ENCODE peak calls at places on chromosomes 7 and 10, in four cellular contexts. One of them, this sample, is unnamed.

GRCh38 chr7:156662269-156662668 is 21.7 kb downstream of the RNF32 start:
- DNase-seq in vagina: no peak
- DNase-seq in A172: no peak
- DNase-seq in astrocyte of the hippocampus: no peak
- DNase-seq in this sample: no peak

GRCh38 chr7:151658778-151659177 is 139.1 kb upstream of the RHEB start:
- DNase-seq in vagina: no peak
- DNase-seq in astrocyte of the hippocampus: no peak
- DNase-seq in A172: no peak
- DNase-seq in this sample: no peak

GRCh38 chr10:87095241-87095945 is 387 bp downstream of the SHLD2 start:
- DNase-seq in astrocyte of the hippocampus: peak
- DNase-seq in vagina: no peak
- DNase-seq in A172: peak
- DNase-seq in this sample: peak

GRCh38 chr7:34087892-34088891 is 182.9 kb downstream of the BMPER start:
- DNase-seq in astrocyte of the hippocampus: peak
- DNase-seq in vagina: no peak
- DNase-seq in A172: peak
- DNase-seq in this sample: peak

GRCh38 chr7:101235050-101235449 is 2.6 kb downstream of the CLDN15 start:
- DNase-seq in astrocyte of the hippocampus: no peak
- DNase-seq in vagina: no peak
- DNase-seq in A172: no peak
- DNase-seq in this sample: no peak

GRCh38 chr10:122632031-122632430 is 67.6 kb downstream of the C10orf120 start:
- DNase-seq in astrocyte of the hippocampus: no peak
- DNase-seq in vagina: no peak
- DNase-seq in A172: no peak
- DNase-seq in this sample: no peak

GRCh38 chr10:91210435-91210834 is 10.0 kb upstream of the PCGF5 start:
- DNase-seq in A172: no peak
- DNase-seq in vagina: no peak
- DNase-seq in astrocyte of the hippocampus: no peak
- DNase-seq in this sample: no peak

GRCh38 chr7:45511721-45512422 is 62.3 kb upstream of the ADCY1 start:
- DNase-seq in vagina: no peak
- DNase-seq in A172: no peak
- DNase-seq in astrocyte of the hippocampus: no peak
- DNase-seq in this sample: no peak

GRCh38 chr10:42952358-42952757 is 124.5 kb upstream of the RET start:
- DNase-seq in A172: no peak
- DNase-seq in vagina: peak
- DNase-seq in astrocyte of the hippocampus: no peak
- DNase-seq in this sample: no peak

GRCh38 chr7:272108-272615 is 17.8 kb upstream of the FOXL3 start:
- DNase-seq in A172: no peak
- DNase-seq in astrocyte of the hippocampus: no peak
- DNase-seq in vagina: no peak
- DNase-seq in this sample: no peak

GRCh38 chr7:155456772-155457543 is 971 bp upstream of the EN2 start:
- DNase-seq in astrocyte of the hippocampus: peak
- DNase-seq in A172: no peak
- DNase-seq in vagina: no peak
- DNase-seq in this sample: no peak

GRCh38 chr7:149724661-149725425 is 48.5 kb downstream of the ZNF467 start:
- DNase-seq in A172: no peak
- DNase-seq in vagina: no peak
- DNase-seq in astrocyte of the hippocampus: no peak
- DNase-seq in this sample: no peak

GRCh38 chr7:29091121-29091601 is 55.2 kb downstream of the CPVL start:
- DNase-seq in astrocyte of the hippocampus: peak
- DNase-seq in vagina: no peak
- DNase-seq in A172: no peak
- DNase-seq in this sample: no peak

GRCh38 chr7:105617280-105618015 is 36.2 kb upstream of the EFCAB10 start:
- DNase-seq in astrocyte of the hippocampus: no peak
- DNase-seq in vagina: no peak
- DNase-seq in A172: no peak
- DNase-seq in this sample: no peak

GRCh38 chr7:3309140-3309539 is 8.1 kb downstream of the SDK1 start:
- DNase-seq in vagina: no peak
- DNase-seq in astrocyte of the hippocampus: no peak
- DNase-seq in A172: peak
- DNase-seq in this sample: peak

GRCh38 chr10:105023706-105024105 is 382.6 kb downstream of the SORCS3 start:
- DNase-seq in astrocyte of the hippocampus: peak
- DNase-seq in A172: no peak
- DNase-seq in vagina: no peak
- DNase-seq in this sample: no peak

GRCh38 chr7:75621124-75621523 is 117.6 kb downstream of the HIP1 start:
- DNase-seq in vagina: no peak
- DNase-seq in astrocyte of the hippocampus: no peak
- DNase-seq in A172: no peak
- DNase-seq in this sample: no peak

GRCh38 chr7:149856-150636 is 42.3 kb upstream of the FAM20C start:
- DNase-seq in astrocyte of the hippocampus: no peak
- DNase-seq in A172: no peak
- DNase-seq in vagina: no peak
- DNase-seq in this sample: no peak

GRCh38 chr7:29606287-29606721 is 42.7 kb downstream of the PRR15 start:
- DNase-seq in vagina: no peak
- DNase-seq in A172: peak
- DNase-seq in astrocyte of the hippocampus: peak
- DNase-seq in this sample: peak

GRCh38 chr7:84187087-84187805 is 7.3 kb downstream of the SEMA3A start:
- DNase-seq in vagina: no peak
- DNase-seq in A172: no peak
- DNase-seq in astrocyte of the hippocampus: peak
- DNase-seq in this sample: no peak

GRCh38 chr7:137953692-137954470 is 48.0 kb downstream of the CREB3L2 start:
- DNase-seq in A172: peak
- DNase-seq in astrocyte of the hippocampus: peak
- DNase-seq in vagina: no peak
- DNase-seq in this sample: peak

GRCh38 chr10:44316187-44316921 is 68.5 kb downstream of the CXCL12 start:
- DNase-seq in vagina: peak
- DNase-seq in astrocyte of the hippocampus: no peak
- DNase-seq in A172: peak
- DNase-seq in this sample: no peak

GRCh38 chr7:13986208-13986607 is 3.3 kb downstream of the ETV1 start:
- DNase-seq in A172: no peak
- DNase-seq in vagina: no peak
- DNase-seq in astrocyte of the hippocampus: peak
- DNase-seq in this sample: no peak

GRCh38 chr7:143510854-143511592 is 33.4 kb downstream of the TAS2R41 start:
- DNase-seq in vagina: no peak
- DNase-seq in astrocyte of the hippocampus: no peak
- DNase-seq in A172: no peak
- DNase-seq in this sample: no peak

GRCh38 chr10:99535764-99536399 is 3.1 kb downstream of the NKX2-3 start:
- DNase-seq in astrocyte of the hippocampus: no peak
- DNase-seq in vagina: no peak
- DNase-seq in A172: no peak
- DNase-seq in this sample: no peak

GRCh38 chr7:73900286-73900685 is 39.3 kb downstream of the TMEM270 start:
- DNase-seq in A172: no peak
- DNase-seq in vagina: no peak
- DNase-seq in astrocyte of the hippocampus: no peak
- DNase-seq in this sample: no peak

GRCh38 chr10:7896297-7896696 is 78.0 kb downstream of the TAF3 start:
- DNase-seq in A172: no peak
- DNase-seq in astrocyte of the hippocampus: no peak
- DNase-seq in vagina: no peak
- DNase-seq in this sample: no peak

GRCh38 chr7:137642467-137642866 is 204.3 kb downstream of the DGKI start:
- DNase-seq in astrocyte of the hippocampus: no peak
- DNase-seq in A172: peak
- DNase-seq in vagina: no peak
- DNase-seq in this sample: no peak